ENCODE peak calls at places on chromosomes 2 and 18, in seven cellular contexts. One of them, this sample, is unnamed.
A peak's percentile ranks its signal among the peaks of the same experiment; 100 is the strongest.

GRCh38 chr2:132760971-132761370 is 91.0 kb upstream of the LYPD1 start:
- DNase-seq in iris pigment epithelial cell: no peak
- DNase-seq in CD8-positive, alpha-beta memory T cell: no peak
- DNase-seq in NCI-H2171 treated with DMSO at 0.1 percent for 48 hours: no peak
- DNase-seq in stimulated activated CD4-positive, alpha-beta T cell treated with anti-CD3 and anti-CD28 coated beads, Interleukin-15, amount 100 ng/mL, for 1 hour: no peak
- DNase-seq in GM12892: no peak
- DNase-seq in cardiac fibroblast: no peak
- DNase-seq in this sample: no peak

GRCh38 chr2:64888591-64889309 is 100.4 kb upstream of the SLC1A4 start:
- DNase-seq in cardiac fibroblast: peak; percentile 72
- DNase-seq in iris pigment epithelial cell: peak; percentile 70
- DNase-seq in stimulated activated CD4-positive, alpha-beta T cell treated with anti-CD3 and anti-CD28 coated beads, Interleukin-15, amount 100 ng/mL, for 1 hour: no peak
- DNase-seq in CD8-positive, alpha-beta memory T cell: no peak
- DNase-seq in GM12892: no peak
- DNase-seq in NCI-H2171 treated with DMSO at 0.1 percent for 48 hours: no peak
- DNase-seq in this sample: no peak

GRCh38 chr2:108226570-108226969 is 13.2 kb upstream of the SULT1C3 start:
- DNase-seq in iris pigment epithelial cell: no peak
- DNase-seq in cardiac fibroblast: no peak
- DNase-seq in GM12892: no peak
- DNase-seq in NCI-H2171 treated with DMSO at 0.1 percent for 48 hours: no peak
- DNase-seq in stimulated activated CD4-positive, alpha-beta T cell treated with anti-CD3 and anti-CD28 coated beads, Interleukin-15, amount 100 ng/mL, for 1 hour: no peak
- DNase-seq in CD8-positive, alpha-beta memory T cell: no peak
- DNase-seq in this sample: no peak

GRCh38 chr2:102241616-102242260 is 54.9 kb downstream of the IL1RL2 start:
- DNase-seq in iris pigment epithelial cell: peak; percentile 32
- DNase-seq in cardiac fibroblast: peak; percentile 41
- DNase-seq in CD8-positive, alpha-beta memory T cell: no peak
- DNase-seq in NCI-H2171 treated with DMSO at 0.1 percent for 48 hours: no peak
- DNase-seq in stimulated activated CD4-positive, alpha-beta T cell treated with anti-CD3 and anti-CD28 coated beads, Interleukin-15, amount 100 ng/mL, for 1 hour: no peak
- DNase-seq in GM12892: no peak
- DNase-seq in this sample: no peak

GRCh38 chr2:55985406-55985805 is 61.8 kb upstream of the EFEMP1 start:
- DNase-seq in stimulated activated CD4-positive, alpha-beta T cell treated with anti-CD3 and anti-CD28 coated beads, Interleukin-15, amount 100 ng/mL, for 1 hour: no peak
- DNase-seq in NCI-H2171 treated with DMSO at 0.1 percent for 48 hours: no peak
- DNase-seq in cardiac fibroblast: peak; percentile 41
- DNase-seq in iris pigment epithelial cell: peak; percentile 54
- DNase-seq in CD8-positive, alpha-beta memory T cell: no peak
- DNase-seq in GM12892: no peak
- DNase-seq in this sample: peak; percentile 9

GRCh38 chr2:70767094-70767698 is 804 bp downstream of the ADD2 start:
- DNase-seq in NCI-H2171 treated with DMSO at 0.1 percent for 48 hours: peak; percentile 78
- DNase-seq in cardiac fibroblast: no peak
- DNase-seq in CD8-positive, alpha-beta memory T cell: no peak
- DNase-seq in stimulated activated CD4-positive, alpha-beta T cell treated with anti-CD3 and anti-CD28 coated beads, Interleukin-15, amount 100 ng/mL, for 1 hour: no peak
- DNase-seq in GM12892: peak; percentile 28
- DNase-seq in iris pigment epithelial cell: no peak
- DNase-seq in this sample: no peak

GRCh38 chr18:23049698-23050373 is 85.4 kb upstream of the CABLES1 start:
- DNase-seq in GM12892: no peak
- DNase-seq in iris pigment epithelial cell: no peak
- DNase-seq in NCI-H2171 treated with DMSO at 0.1 percent for 48 hours: no peak
- DNase-seq in stimulated activated CD4-positive, alpha-beta T cell treated with anti-CD3 and anti-CD28 coated beads, Interleukin-15, amount 100 ng/mL, for 1 hour: no peak
- DNase-seq in CD8-positive, alpha-beta memory T cell: no peak
- DNase-seq in cardiac fibroblast: no peak
- DNase-seq in this sample: no peak

GRCh38 chr2:125797192-125797591 is 858.8 kb upstream of the GYPC start:
- DNase-seq in NCI-H2171 treated with DMSO at 0.1 percent for 48 hours: no peak
- DNase-seq in cardiac fibroblast: no peak
- DNase-seq in GM12892: no peak
- DNase-seq in CD8-positive, alpha-beta memory T cell: no peak
- DNase-seq in iris pigment epithelial cell: no peak
- DNase-seq in stimulated activated CD4-positive, alpha-beta T cell treated with anti-CD3 and anti-CD28 coated beads, Interleukin-15, amount 100 ng/mL, for 1 hour: no peak
- DNase-seq in this sample: no peak

GRCh38 chr2:65539633-65540032 is 107.2 kb upstream of the SPRED2 start:
- DNase-seq in iris pigment epithelial cell: no peak
- DNase-seq in cardiac fibroblast: no peak
- DNase-seq in NCI-H2171 treated with DMSO at 0.1 percent for 48 hours: peak; percentile 85
- DNase-seq in CD8-positive, alpha-beta memory T cell: no peak
- DNase-seq in GM12892: no peak
- DNase-seq in stimulated activated CD4-positive, alpha-beta T cell treated with anti-CD3 and anti-CD28 coated beads, Interleukin-15, amount 100 ng/mL, for 1 hour: no peak
- DNase-seq in this sample: no peak

GRCh38 chr2:36952748-36953197 is 13.6 kb downstream of the STRN start:
- DNase-seq in cardiac fibroblast: no peak
- DNase-seq in NCI-H2171 treated with DMSO at 0.1 percent for 48 hours: no peak
- DNase-seq in stimulated activated CD4-positive, alpha-beta T cell treated with anti-CD3 and anti-CD28 coated beads, Interleukin-15, amount 100 ng/mL, for 1 hour: no peak
- DNase-seq in iris pigment epithelial cell: no peak
- DNase-seq in CD8-positive, alpha-beta memory T cell: no peak
- DNase-seq in GM12892: no peak
- DNase-seq in this sample: no peak

GRCh38 chr2:227164745-227165350 is 424 bp downstream of the COL4A3 start:
- DNase-seq in iris pigment epithelial cell: peak; percentile 5
- DNase-seq in NCI-H2171 treated with DMSO at 0.1 percent for 48 hours: no peak
- DNase-seq in GM12892: peak; percentile 33
- DNase-seq in stimulated activated CD4-positive, alpha-beta T cell treated with anti-CD3 and anti-CD28 coated beads, Interleukin-15, amount 100 ng/mL, for 1 hour: no peak
- DNase-seq in cardiac fibroblast: no peak
- DNase-seq in CD8-positive, alpha-beta memory T cell: no peak
- DNase-seq in this sample: no peak

GRCh38 chr2:121333231-121333630 is 48.2 kb upstream of the TFCP2L1 start:
- DNase-seq in stimulated activated CD4-positive, alpha-beta T cell treated with anti-CD3 and anti-CD28 coated beads, Interleukin-15, amount 100 ng/mL, for 1 hour: no peak
- DNase-seq in cardiac fibroblast: no peak
- DNase-seq in iris pigment epithelial cell: no peak
- DNase-seq in CD8-positive, alpha-beta memory T cell: no peak
- DNase-seq in GM12892: no peak
- DNase-seq in NCI-H2171 treated with DMSO at 0.1 percent for 48 hours: no peak
- DNase-seq in this sample: no peak

GRCh38 chr18:66603941-66604627 is at the start of gene CDH19:
- DNase-seq in NCI-H2171 treated with DMSO at 0.1 percent for 48 hours: no peak
- DNase-seq in GM12892: no peak
- DNase-seq in cardiac fibroblast: peak; percentile 75
- DNase-seq in iris pigment epithelial cell: no peak
- DNase-seq in CD8-positive, alpha-beta memory T cell: no peak
- DNase-seq in stimulated activated CD4-positive, alpha-beta T cell treated with anti-CD3 and anti-CD28 coated beads, Interleukin-15, amount 100 ng/mL, for 1 hour: no peak
- DNase-seq in this sample: no peak

GRCh38 chr2:240514631-240515030 is 43.2 kb downstream of the ANKMY1 start:
- DNase-seq in cardiac fibroblast: no peak
- DNase-seq in GM12892: no peak
- DNase-seq in NCI-H2171 treated with DMSO at 0.1 percent for 48 hours: no peak
- DNase-seq in iris pigment epithelial cell: no peak
- DNase-seq in CD8-positive, alpha-beta memory T cell: no peak
- DNase-seq in stimulated activated CD4-positive, alpha-beta T cell treated with anti-CD3 and anti-CD28 coated beads, Interleukin-15, amount 100 ng/mL, for 1 hour: no peak
- DNase-seq in this sample: no peak

GRCh38 chr2:100470898-100471514 is 724 bp downstream of the NMS start:
- DNase-seq in CD8-positive, alpha-beta memory T cell: no peak
- DNase-seq in cardiac fibroblast: peak; percentile 9
- DNase-seq in iris pigment epithelial cell: no peak
- DNase-seq in stimulated activated CD4-positive, alpha-beta T cell treated with anti-CD3 and anti-CD28 coated beads, Interleukin-15, amount 100 ng/mL, for 1 hour: no peak
- DNase-seq in GM12892: no peak
- DNase-seq in NCI-H2171 treated with DMSO at 0.1 percent for 48 hours: no peak
- DNase-seq in this sample: no peak

GRCh38 chr2:96816836-96817702 is 1.0 kb downstream of the CNNM3 start:
- DNase-seq in NCI-H2171 treated with DMSO at 0.1 percent for 48 hours: peak; percentile 31
- DNase-seq in stimulated activated CD4-positive, alpha-beta T cell treated with anti-CD3 and anti-CD28 coated beads, Interleukin-15, amount 100 ng/mL, for 1 hour: no peak
- DNase-seq in iris pigment epithelial cell: peak; percentile 47
- DNase-seq in GM12892: no peak
- DNase-seq in cardiac fibroblast: peak; percentile 19
- DNase-seq in CD8-positive, alpha-beta memory T cell: no peak
- DNase-seq in this sample: peak; percentile 22

GRCh38 chr18:42583197-42583776 is 532.2 kb downstream of the RIT2 start:
- DNase-seq in CD8-positive, alpha-beta memory T cell: no peak
- DNase-seq in stimulated activated CD4-positive, alpha-beta T cell treated with anti-CD3 and anti-CD28 coated beads, Interleukin-15, amount 100 ng/mL, for 1 hour: no peak
- DNase-seq in cardiac fibroblast: peak; percentile 11
- DNase-seq in NCI-H2171 treated with DMSO at 0.1 percent for 48 hours: no peak
- DNase-seq in GM12892: no peak
- DNase-seq in iris pigment epithelial cell: no peak
- DNase-seq in this sample: no peak

GRCh38 chr2:222778400-222778799 is 82.4 kb upstream of the ACSL3 start:
- DNase-seq in GM12892: no peak
- DNase-seq in CD8-positive, alpha-beta memory T cell: no peak
- DNase-seq in cardiac fibroblast: no peak
- DNase-seq in stimulated activated CD4-positive, alpha-beta T cell treated with anti-CD3 and anti-CD28 coated beads, Interleukin-15, amount 100 ng/mL, for 1 hour: no peak
- DNase-seq in iris pigment epithelial cell: no peak
- DNase-seq in NCI-H2171 treated with DMSO at 0.1 percent for 48 hours: no peak
- DNase-seq in this sample: no peak

GRCh38 chr18:50729986-50730385 is 89.8 kb downstream of the MRO start:
- DNase-seq in CD8-positive, alpha-beta memory T cell: no peak
- DNase-seq in GM12892: no peak
- DNase-seq in stimulated activated CD4-positive, alpha-beta T cell treated with anti-CD3 and anti-CD28 coated beads, Interleukin-15, amount 100 ng/mL, for 1 hour: no peak
- DNase-seq in NCI-H2171 treated with DMSO at 0.1 percent for 48 hours: peak; percentile 53
- DNase-seq in cardiac fibroblast: no peak
- DNase-seq in iris pigment epithelial cell: no peak
- DNase-seq in this sample: no peak

GRCh38 chr2:207683438-207683837 is 28.0 kb upstream of the CCNYL1 start:
- DNase-seq in GM12892: no peak
- DNase-seq in cardiac fibroblast: no peak
- DNase-seq in stimulated activated CD4-positive, alpha-beta T cell treated with anti-CD3 and anti-CD28 coated beads, Interleukin-15, amount 100 ng/mL, for 1 hour: no peak
- DNase-seq in CD8-positive, alpha-beta memory T cell: no peak
- DNase-seq in NCI-H2171 treated with DMSO at 0.1 percent for 48 hours: no peak
- DNase-seq in iris pigment epithelial cell: no peak
- DNase-seq in this sample: no peak

GRCh38 chr18:36544036-36544725 is 246.7 kb downstream of the FHOD3 start:
- DNase-seq in NCI-H2171 treated with DMSO at 0.1 percent for 48 hours: peak; percentile 92
- DNase-seq in cardiac fibroblast: no peak
- DNase-seq in GM12892: no peak
- DNase-seq in iris pigment epithelial cell: peak; percentile 6
- DNase-seq in CD8-positive, alpha-beta memory T cell: no peak
- DNase-seq in stimulated activated CD4-positive, alpha-beta T cell treated with anti-CD3 and anti-CD28 coated beads, Interleukin-15, amount 100 ng/mL, for 1 hour: no peak
- DNase-seq in this sample: no peak